ENCODE peak calls at places on chromosomes 11 and 22, in eight cellular contexts. E is kidney, M is dorsolateral prefrontal cortex, J is adrenal gland, X is osteoblast, Y is pancreas, L is fibroblast of lung, P is mammary epithelial cell. Z is an unnamed sample.

GRCh38 chr22:36068776-36069344 is 40.2 kb upstream of the RBFOX2 start:
- DNase-seq in P (no peak), J (no peak), M (no peak), X (no peak), L (no peak), E (no peak), Y (no peak), Z (no peak)

GRCh38 chr22:17867160-17867785 is 93.0 kb upstream of the BID start:
- DNase-seq in L (no peak), P (no peak), X (peak), E (peak), J (no peak), Y (no peak), M (peak), Z (no peak)

GRCh38 chr11:8127442-8127841 is 41.4 kb downstream of the RIC3 start:
- DNase-seq in J (no peak), P (no peak), M (no peak), L (no peak), E (no peak), Y (no peak), X (no peak), Z (no peak)

GRCh38 chr11:122138759-122139594 is 23.0 kb upstream of the BLID start:
- DNase-seq in M (no peak), J (no peak), L (no peak), X (peak), E (no peak), P (no peak), Y (no peak), Z (no peak)

GRCh38 chr11:72631806-72632731 is 42.2 kb downstream of the PDE2A start:
- DNase-seq in L (no peak), E (peak), X (peak), M (peak), Y (peak), J (no peak), P (no peak), Z (no peak)

GRCh38 chr11:61486779-61487178 is 21.8 kb upstream of the LRRC10B start:
- DNase-seq in Y (no peak), E (no peak), J (no peak), P (peak), M (no peak), X (no peak), L (no peak), Z (no peak)

GRCh38 chr11:103773537-103773936 is 262.9 kb upstream of the DDI1 start:
- DNase-seq in L (no peak), M (no peak), J (no peak), X (no peak), Y (no peak), E (peak), P (no peak), Z (no peak)

GRCh38 chr11:2780850-2781412 is 81.1 kb upstream of the KCNQ1OT1 start:
- DNase-seq in M (no peak), J (no peak), X (peak), Y (no peak), L (no peak), E (no peak), P (no peak), Z (no peak)

GRCh38 chr11:32210601-32211000 is 119.7 kb downstream of the RCN1 start:
- DNase-seq in X (peak), J (no peak), M (no peak), Y (no peak), E (no peak), P (peak), L (peak), Z (no peak)

GRCh38 chr11:27858901-27859300 is 158.6 kb upstream of the BDNF start:
- DNase-seq in L (no peak), E (no peak), M (no peak), J (no peak), Y (no peak), X (no peak), P (no peak), Z (no peak)

GRCh38 chr11:12377824-12378593 is 638 bp downstream of the PARVA start:
- DNase-seq in P (peak), E (peak), Y (peak), J (peak), X (peak), L (peak), M (peak), Z (no peak)

GRCh38 chr22:41966607-41967240 is 2.5 kb upstream of the SEPTIN3 start:
- DNase-seq in Y (no peak), J (peak), L (peak), E (no peak), M (peak), X (peak), P (peak), Z (no peak)

GRCh38 chr11:61334434-61335354 is 1.7 kb downstream of the TKFC start:
- DNase-seq in L (peak), Y (no peak), E (no peak), J (no peak), M (no peak), P (peak), X (peak), Z (no peak)

GRCh38 chr11:29312817-29313216 is 704.0 kb downstream of the KCNA4 start:
- DNase-seq in Y (no peak), J (no peak), P (peak), E (no peak), X (no peak), M (no peak), L (peak), Z (no peak)

GRCh38 chr11:1153105-1153950 is 4.4 kb upstream of the MUC5AC start:
- DNase-seq in X (peak), E (peak), L (peak), Y (no peak), P (no peak), J (peak), M (no peak), Z (peak)

GRCh38 chr11:26017903-26018750 is 313.8 kb upstream of the ANO3 start:
- DNase-seq in Y (no peak), L (peak), E (no peak), P (no peak), M (no peak), X (no peak), J (no peak), Z (no peak)

GRCh38 chr11:3855808-3856491 is 486 bp downstream of the STIM1 start:
- DNase-seq in P (peak), L (peak), E (peak), J (peak), M (no peak), Y (peak), X (peak), Z (no peak)

GRCh38 chr11:119057000-119057769 is at the start of gene HYOU1:
- DNase-seq in J (peak), P (peak), M (peak), E (peak), X (peak), Y (peak), L (peak), Z (peak)
- TF ChIP-seq CTCF in J (peak), P (peak), M (no peak), E (peak), X (no peak), Y (no peak), L (peak), Z (peak)

GRCh38 chr11:66237867-66238266 is 30.6 kb upstream of the RAB1B start:
- DNase-seq in J (no peak), M (no peak), Y (no peak), X (peak), E (no peak), P (no peak), L (no peak), Z (no peak)
- TF ChIP-seq CTCF in J (no peak), M (no peak), Y (no peak), X (no peak), E (no peak), P (no peak), L (no peak), Z (no peak)

GRCh38 chr11:92735039-92735438 is 234.4 kb upstream of the MTNR1B start:
- DNase-seq in J (no peak), E (no peak), Y (no peak), P (no peak), L (no peak), M (no peak), X (no peak), Z (no peak)
- TF ChIP-seq CTCF in J (no peak), E (peak), Y (no peak), P (peak), L (peak), M (peak), X (peak), Z (peak)

GRCh38 chr11:113386866-113387265 is 713 bp upstream of the ANKK1 start:
- DNase-seq in E (no peak), J (no peak), M (no peak), L (no peak), P (no peak), X (peak), Y (no peak), Z (no peak)

GRCh38 chr11:113385749-113386148 is 1.8 kb upstream of the ANKK1 start:
- DNase-seq in Y (no peak), X (peak), M (no peak), E (no peak), P (no peak), L (no peak), J (no peak), Z (no peak)

GRCh38 chr11:113389288-113389687 is 1.7 kb downstream of the ANKK1 start:
- DNase-seq in X (no peak), Y (no peak), J (no peak), M (no peak), E (no peak), L (no peak), P (no peak), Z (no peak)

GRCh38 chr11:113384551-113384950 is 3.0 kb upstream of the ANKK1 start:
- DNase-seq in P (peak), Y (no peak), X (peak), E (no peak), M (no peak), L (peak), J (no peak), Z (no peak)

DNA sequence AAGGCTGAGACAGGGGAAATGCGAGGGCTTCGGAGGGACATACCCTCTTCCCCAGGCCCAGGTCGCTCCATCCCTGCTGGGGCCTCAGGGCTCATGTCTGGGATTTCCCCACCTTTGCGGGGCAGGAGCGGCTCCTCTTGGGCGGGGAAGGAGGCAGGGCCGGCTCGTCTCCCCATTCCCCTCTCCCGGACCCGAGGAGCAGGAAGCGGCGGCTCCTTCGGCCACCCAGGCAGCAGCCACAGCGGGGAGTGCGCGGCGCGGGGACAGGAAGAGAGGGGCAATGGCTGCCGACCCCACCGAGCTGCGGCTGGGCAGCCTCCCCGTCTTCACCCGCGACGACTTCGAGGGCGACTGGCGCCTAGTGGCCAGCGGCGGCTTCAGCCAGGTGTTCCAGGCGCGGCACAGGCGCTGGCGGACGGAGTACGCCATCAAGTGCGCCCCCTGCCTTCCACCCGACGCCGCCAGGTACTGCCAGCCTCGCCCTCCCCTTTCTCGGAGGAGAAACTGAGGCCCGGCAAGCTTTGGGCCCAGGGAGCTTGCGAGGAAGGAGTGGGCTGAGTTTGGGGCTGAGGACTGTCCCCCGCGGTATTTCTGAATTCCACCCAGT is at the start of gene ANKK1:
- DNase-seq in Y (peak), L (no peak), E (no peak), M (no peak), J (no peak), X (peak), P (no peak), Z (no peak)
- TF ChIP-seq CTCF in Y (peak), L (no peak), E (peak), M (no peak), J (no peak), X (no peak), P (peak), Z (peak)

GRCh38 chr11:18012314-18012905 is 437 bp downstream of the SERGEF start:
- DNase-seq in X (peak), L (peak), M (no peak), Y (peak), J (peak), P (peak), E (no peak), Z (no peak)

GRCh38 chr11:18013790-18014507 is 1.1 kb upstream of the SERGEF start:
- DNase-seq in M (no peak), E (peak), P (no peak), Y (no peak), X (no peak), J (no peak), L (peak), Z (no peak)

GRCh38 chr11:18011633-18012313 is 1.1 kb downstream of the SERGEF start:
- DNase-seq in P (no peak), Y (no peak), E (peak), X (no peak), M (no peak), J (no peak), L (no peak), Z (no peak)

GRCh38 chr11:18014876-18015275 is 2.0 kb upstream of the SERGEF start:
- DNase-seq in M (no peak), X (no peak), Y (no peak), P (no peak), J (no peak), L (no peak), E (no peak), Z (no peak)

DNA sequence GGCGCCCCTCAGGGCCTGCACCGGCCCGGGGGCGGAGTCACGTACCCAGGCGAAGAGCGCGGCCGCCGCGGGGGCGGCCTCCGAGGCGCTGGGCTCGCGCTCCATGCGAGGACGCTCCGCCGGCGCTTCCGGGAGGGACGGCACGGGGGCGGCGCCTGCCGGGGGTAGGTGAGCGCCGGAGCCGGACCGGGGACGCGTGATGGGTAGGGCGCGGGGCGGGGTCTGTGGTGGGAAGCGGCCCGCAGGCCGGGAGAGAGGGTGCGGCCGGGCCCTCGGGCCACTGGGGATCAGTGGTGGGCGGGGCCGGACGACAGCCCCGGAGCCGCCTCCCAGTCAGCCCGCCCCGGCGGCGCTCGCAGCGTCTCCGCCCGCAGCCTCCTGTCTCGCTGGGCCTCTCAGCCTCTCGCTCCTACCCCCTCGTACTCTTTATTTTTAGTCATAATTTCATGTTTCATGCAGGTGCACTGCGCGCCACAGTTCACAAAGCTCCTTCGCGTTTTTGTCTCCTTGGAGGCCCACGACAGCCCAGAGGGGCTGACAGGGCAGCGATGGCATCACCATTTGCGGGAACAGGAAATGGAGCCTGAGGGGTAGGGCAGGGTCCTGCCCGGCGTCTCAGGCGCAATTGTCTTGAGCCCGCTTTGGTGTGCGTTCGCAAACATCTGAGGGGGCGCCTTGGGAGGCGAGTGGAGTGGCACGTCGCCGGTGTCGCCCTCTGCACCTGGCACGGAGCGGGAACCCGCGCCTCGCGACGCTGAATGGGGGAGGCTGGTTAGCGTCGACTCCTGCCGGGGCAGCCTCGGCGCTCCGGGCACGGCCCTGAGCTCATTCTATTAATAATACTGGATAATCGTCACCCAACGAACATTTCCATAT is at the start of gene SERGEF:
- DNase-seq in Y (peak), L (peak), J (peak), E (peak), P (peak), M (peak), X (peak), Z (peak)
- TF ChIP-seq CTCF in Y (no peak), L (peak), J (no peak), E (no peak), P (peak), M (no peak), X (no peak), Z (peak)

Z was measured in chondrocyte.